ENCODE peak calls at places on chromosomes 13 and 19, in ten cellular contexts. C is activated gamma-delta T cell treated with anti-CD3 and anti-CD28 coated beads, Interleukin-2, amount 50 U/mL, for 16 hours; X is tibial nerve; Y is NCI-H2081; J is lung; U is anterior cingulate cortex; M is islet precursor cell; H is amniotic stem cell; F is hypothalamus; N is LHCN-M2. O is an unnamed sample.

GRCh38 chr13:65336916-65337315 is 1893.2 kb downstream of the PCDH9 start:
- DNase-seq in H (peak; percentile 20), J (no peak), X (no peak), M (no peak), C (no peak), Y (peak; percentile 54), F (no peak), N (peak; percentile 3), U (no peak), O (peak; percentile 3)

GRCh38 chr19:35757231-35757748 is 461 bp upstream of the HSPB6 start:
- DNase-seq in H (peak; percentile 72), C (no peak), U (no peak), M (peak; percentile 98), F (peak; percentile 79), X (peak; percentile 84), J (peak; percentile 59), N (peak; percentile 85), Y (peak; percentile 59), O (peak; percentile 98)

GRCh38 chr19:45630463-45630862 is 8.7 kb downstream of the EML2 start:
- DNase-seq in U (no peak), X (no peak), H (peak; percentile 82), Y (no peak), C (no peak), F (no peak), J (no peak), M (peak; percentile 67), N (peak; percentile 80), O (peak; percentile 91)

GRCh38 chr13:39641645-39642044 is 13.8 kb upstream of the COG6 start:
- DNase-seq in N (no peak), C (no peak), X (no peak), F (no peak), U (no peak), M (no peak), J (no peak), Y (no peak), H (no peak), O (no peak)

GRCh38 chr19:3981373-3981735 is 3.9 kb downstream of the EEF2 start:
- DNase-seq in U (no peak), F (no peak), C (no peak), H (no peak), N (no peak), X (no peak), Y (no peak), M (no peak), J (no peak), O (no peak)

GRCh38 chr13:23599083-23599925 is 29.1 kb downstream of the TNFRSF19 start:
- DNase-seq in J (no peak), M (peak; percentile 75), N (no peak), H (no peak), U (no peak), Y (no peak), X (no peak), C (no peak), F (no peak), O (no peak)

GRCh38 chr19:45442927-45443461 is 19.3 kb upstream of the ERCC1 start:
- DNase-seq in C (no peak), J (peak; percentile 58), Y (no peak), N (peak; percentile 46), M (peak; percentile 85), X (peak; percentile 66), U (no peak), F (peak; percentile 26), H (no peak), O (peak; percentile 59)

GRCh38 chr19:36489920-36490415 is 607 bp upstream of the ZNF566 start:
- DNase-seq in H (no peak), F (no peak), C (peak; percentile 42), Y (peak; percentile 87), J (no peak), U (no peak), M (peak; percentile 97), X (no peak), N (peak; percentile 92), O (peak; percentile 90)

GRCh38 chr19:56748443-56748842 is 76.9 kb upstream of the ZNF835 start:
- DNase-seq in N (peak; percentile 18), C (no peak), M (no peak), F (no peak), X (peak; percentile 34), U (no peak), Y (no peak), J (no peak), H (no peak), O (peak; percentile 26)

GRCh38 chr13:39779337-39780270 is 124.1 kb downstream of the COG6 start:
- DNase-seq in M (no peak), U (no peak), H (no peak), F (no peak), Y (no peak), X (peak; percentile 21), N (peak; percentile 71), J (no peak), C (no peak), O (peak; percentile 59)

GRCh38 chr19:48121909-48122371 is 11.3 kb upstream of the PLA2G4C start:
- DNase-seq in U (peak; percentile 12), N (no peak), Y (no peak), F (no peak), J (no peak), X (no peak), M (peak; percentile 94), C (no peak), H (no peak), O (no peak)

GRCh38 chr13:99619207-99619606 is 117.9 kb downstream of the TM9SF2 start:
- DNase-seq in C (no peak), N (no peak), H (no peak), X (no peak), J (no peak), M (no peak), Y (no peak), U (no peak), F (no peak), O (no peak)

GRCh38 chr19:40322951-40323615 is 25.1 kb downstream of the C19orf47 start:
- DNase-seq in M (no peak), J (no peak), N (no peak), H (no peak), U (no peak), Y (no peak), X (no peak), C (no peak), F (no peak), O (no peak)

GRCh38 chr13:19845758-19846157 is 17.7 kb downstream of the ZMYM5 start:
- DNase-seq in J (no peak), C (no peak), U (no peak), N (peak; percentile 93), F (no peak), M (peak; percentile 65), X (no peak), Y (no peak), H (peak; percentile 94), O (peak; percentile 99)

GRCh38 chr13:75357576-75358295 is 124.2 kb downstream of the TBC1D4 start:
- DNase-seq in N (peak; percentile 80), H (peak; percentile 5), U (no peak), M (peak; percentile 73), Y (peak; percentile 28), J (no peak), F (no peak), X (no peak), C (peak; percentile 8), O (peak; percentile 77)

GRCh38 chr19:13169769-13170168 is 19.6 kb downstream of the IER2 start:
- DNase-seq in Y (no peak), M (peak; percentile 98), F (no peak), X (no peak), C (no peak), N (peak; percentile 59), H (no peak), U (no peak), J (no peak), O (peak; percentile 80)

GRCh38 chr19:33271246-33272021 is 30.9 kb downstream of the CEBPA start:
- DNase-seq in X (no peak), M (no peak), F (no peak), U (no peak), C (no peak), Y (no peak), N (no peak), J (no peak), H (no peak), O (no peak)

GRCh38 chr13:101739382-101740178 is 287.1 kb downstream of the ITGBL1 start:
- DNase-seq in Y (no peak), M (no peak), J (no peak), N (no peak), U (no peak), H (no peak), X (no peak), F (no peak), C (no peak), O (no peak)